ENCODE peak calls at places on chromosomes 3 and 15, in five cellular contexts. E is CD8-positive, alpha-beta memory T cell; N is naive thymus-derived CD8-positive, alpha-beta T cell; V is CD4-positive, alpha-beta T cell; W is NT2/D1. H is an unnamed sample.
A peak's percentile ranks its signal among the peaks of the same experiment; 100 is the strongest.

GRCh38 chr15:68370768-68371151 is 61.2 kb downstream of the ITGA11 start:
- DNase-seq in E (no peak), N (no peak), V (no peak), W (no peak), H (no peak)

GRCh38 chr15:85531083-85531482 is 150.7 kb downstream of the AKAP13 start:
- DNase-seq in E (no peak), N (no peak), V (no peak), W (no peak), H (no peak)

GRCh38 chr3:152391671-152392070 is 122.9 kb downstream of the MBNL1 start:
- DNase-seq in E (no peak), N (no peak), V (no peak), W (no peak), H (no peak)

GRCh38 chr3:71211083-71211482 is 372.4 kb downstream of the FOXP1 start:
- DNase-seq in E (no peak), N (no peak), V (no peak), W (no peak), H (no peak)

GRCh38 chr3:168073842-168074311 is 21.8 kb downstream of the GOLIM4 start:
- DNase-seq in E (no peak), N (no peak), V (no peak), W (no peak), H (no peak)

GRCh38 chr3:194586839-194587238 is 46.4 kb downstream of the TMEM44 start:
- DNase-seq in E (no peak), N (no peak), V (no peak), W (no peak), H (no peak)

GRCh38 chr15:31345606-31346366 is 19.2 kb downstream of the KLF13 start:
- DNase-seq in E (peak; percentile 53), N (no peak), V (no peak), W (no peak), H (no peak)

GRCh38 chr15:67004142-67004541 is 61.3 kb upstream of the SMAD3 start:
- DNase-seq in E (no peak), N (no peak), V (no peak), W (no peak), H (no peak)

GRCh38 chr3:13851091-13851849 is 28.6 kb downstream of the WNT7A start:
- DNase-seq in E (no peak), N (no peak), V (no peak), W (no peak), H (no peak)

GRCh38 chr3:71512000-71512399 is 71.5 kb downstream of the FOXP1 start:
- DNase-seq in E (peak; percentile 62), N (peak; percentile 75), V (peak; percentile 20), W (no peak), H (no peak)

GRCh38 chr3:46006646-46007045 is 11.0 kb upstream of the FYCO1 start:
- DNase-seq in E (no peak), N (no peak), V (no peak), W (no peak), H (no peak)

GRCh38 chr3:27165348-27165747 is 203.8 kb downstream of the NEK10 start:
- DNase-seq in E (no peak), N (no peak), V (no peak), W (no peak), H (no peak)

GRCh38 chr3:193229851-193230250 is 11.2 kb upstream of the PLAAT1 start:
- DNase-seq in E (no peak), N (no peak), V (no peak), W (no peak), H (no peak)

GRCh38 chr3:120487079-120487693 is 36.4 kb upstream of the FSTL1 start:
- DNase-seq in E (no peak), N (no peak), V (no peak), W (no peak), H (no peak)

GRCh38 chr3:161212892-161213291 is 8.2 kb upstream of the NMD3 start:
- DNase-seq in E (no peak), N (no peak), V (no peak), W (no peak), H (no peak)

GRCh38 chr3:150721285-150722130 is 17.8 kb upstream of the ERICH6 start:
- DNase-seq in E (no peak), N (no peak), V (no peak), W (peak; percentile 52), H (no peak)

GRCh38 chr3:141308588-141309218 is 59.6 kb upstream of the ZBTB38 start:
- DNase-seq in E (no peak), N (no peak), V (no peak), W (peak; percentile 38), H (no peak)

GRCh38 chr3:174333640-174334039 is 525.5 kb upstream of the NAALADL2 start:
- DNase-seq in E (no peak), N (no peak), V (no peak), W (no peak), H (no peak)

GRCh38 chr3:45153658-45154437 is 7.7 kb upstream of the CDCP1 start:
- DNase-seq in E (no peak), N (no peak), V (no peak), W (no peak), H (no peak)

GRCh38 chr3:131072099-131072559 is 45.5 kb downstream of the NEK11 start:
- DNase-seq in E (no peak), N (no peak), V (no peak), W (no peak), H (no peak)

GRCh38 chr3:47404955-47405790 is 24.4 kb downstream of the PTPN23 start:
- DNase-seq in E (no peak), N (no peak), V (no peak), W (no peak), H (no peak)

GRCh38 chr3:48852151-48852550 is 4.5 kb upstream of the PRKAR2A start:
- DNase-seq in E (no peak), N (no peak), V (no peak), W (no peak), H (no peak)

GRCh38 chr15:61527836-61528589 is 298.9 kb upstream of the RORA start:
- DNase-seq in E (no peak), N (no peak), V (no peak), W (no peak), H (no peak)

GRCh38 chr3:103112273-103112672 is 677.5 kb downstream of the ZPLD1 start:
- DNase-seq in E (no peak), N (no peak), V (no peak), W (peak; percentile 36), H (no peak)

GRCh38 chr3:118842147-118842863 is 192.3 kb downstream of the IGSF11 start:
- DNase-seq in E (no peak), N (no peak), V (no peak), W (no peak), H (no peak)

GRCh38 chr3:15089201-15089600 is 9.7 kb downstream of the RBSN start:
- DNase-seq in E (no peak), N (no peak), V (no peak), W (no peak), H (no peak)

GRCh38 chr3:49021813-49022720 is at the start of gene NDUFAF3:
- DNase-seq in E (peak; percentile 93), N (peak; percentile 93), V (peak; percentile 88), W (peak; percentile 95), H (peak; percentile 98)